ENCODE peak calls at places on chromosomes 12 and 14, in seven cellular contexts. R is lower lobe of right lung, V is HCT116, W is cardiac fibroblast, L is tibial artery, O is breast epithelium, Q is body of pancreas. Z is an unnamed sample.

GRCh38 chr12:119672194-119672593 is 4.3 kb downstream of the PRKAB1 start:
- DNase-seq in V (no peak), R (no peak), O (no peak), Q (no peak), W (no peak), L (no peak), Z (no peak)

GRCh38 chr14:101628471-101628966 is 67.2 kb downstream of the DIO3 start:
- DNase-seq in V (peak), Q (peak), R (peak), L (peak), O (peak), W (peak), Z (peak)

GRCh38 chr14:30820674-30821073 is 53.7 kb upstream of the COCH start:
- DNase-seq in L (no peak), O (no peak), W (no peak), V (no peak), Q (no peak), R (no peak), Z (no peak)

GRCh38 chr12:56699020-56699661 is 11.1 kb upstream of the PTGES3 start:
- DNase-seq in L (no peak), R (no peak), V (no peak), O (no peak), Q (no peak), W (peak), Z (no peak)

GRCh38 chr14:89504084-89504483 is 87.1 kb upstream of the FOXN3 start:
- DNase-seq in R (no peak), O (no peak), Q (no peak), W (no peak), V (no peak), L (no peak), Z (no peak)

GRCh38 chr14:71692496-71692895 is 239.7 kb upstream of the RGS6 start:
- DNase-seq in O (no peak), Q (no peak), W (peak), R (no peak), L (no peak), V (no peak), Z (no peak)

GRCh38 chr14:103738706-103739451 is 23.3 kb downstream of the ZFYVE21 start:
- DNase-seq in L (peak), W (no peak), V (no peak), O (no peak), Q (no peak), R (no peak), Z (no peak)

GRCh38 chr12:38154096-38155019 is 162.2 kb upstream of the ALG10B start:
- DNase-seq in Q (no peak), W (no peak), V (no peak), O (peak), R (no peak), L (peak), Z (no peak)

GRCh38 chr14:81519200-81519998 is 14.3 kb downstream of the SEL1L start:
- DNase-seq in L (no peak), O (no peak), R (no peak), W (peak), Q (no peak), V (no peak), Z (no peak)

GRCh38 chr14:104682107-104682593 is 7.3 kb upstream of the INF2 start:
- DNase-seq in V (no peak), Q (no peak), L (no peak), R (peak), O (no peak), W (peak), Z (no peak)

GRCh38 chr14:31265701-31266398 is 58.3 kb upstream of the HECTD1 start:
- DNase-seq in Q (peak), O (no peak), L (no peak), V (no peak), R (no peak), W (peak), Z (no peak)

GRCh38 chr12:66160704-66161103 is 9.1 kb downstream of the TMBIM4 start:
- DNase-seq in R (peak), W (no peak), L (no peak), Q (no peak), O (no peak), V (no peak), Z (no peak)

GRCh38 chr12:7099290-7099996 is 7.2 kb upstream of the C1R start:
- DNase-seq in L (peak), Q (no peak), O (no peak), W (no peak), R (no peak), V (no peak), Z (no peak)

GRCh38 chr12:98084950-98085349 is 430.4 kb upstream of the TMPO start:
- DNase-seq in O (no peak), V (no peak), W (no peak), L (no peak), Q (no peak), R (no peak), Z (no peak)

GRCh38 chr12:94305293-94305957 is 154.2 kb downstream of the CEP83 start:
- DNase-seq in V (no peak), W (peak), Q (no peak), L (no peak), R (no peak), O (no peak), Z (no peak)

GRCh38 chr14:65229431-65230286 is 127.3 kb upstream of the MAX start:
- DNase-seq in V (no peak), Q (peak), W (peak), R (peak), O (no peak), L (peak), Z (no peak)

GRCh38 chr12:33605776-33606175 is 166.2 kb upstream of the SYT10 start:
- DNase-seq in O (no peak), V (no peak), Q (no peak), W (no peak), L (no peak), R (no peak), Z (no peak)

GRCh38 chr12:121787063-121787774 is 6.3 kb downstream of the RHOF start:
- DNase-seq in W (no peak), R (no peak), V (no peak), Q (peak), O (no peak), L (no peak), Z (no peak)

GRCh38 chr14:98501335-98501734 is 770.7 kb downstream of the BCL11B start:
- DNase-seq in V (no peak), W (no peak), Q (no peak), R (no peak), O (no peak), L (no peak), Z (no peak)

GRCh38 chr14:101665478-101666078 is 95.9 kb upstream of the PPP2R5C start:
- DNase-seq in W (peak), Q (peak), L (no peak), R (no peak), V (peak), O (no peak), Z (peak)

GRCh38 chr12:124655317-124656213 is 88.2 kb upstream of the NCOR2 start:
- DNase-seq in V (no peak), L (peak), W (peak), O (peak), R (no peak), Q (peak), Z (no peak)

GRCh38 chr14:87241018-87241779 is 751.8 kb downstream of the GALC start:
- DNase-seq in W (no peak), V (no peak), L (no peak), Q (no peak), O (no peak), R (no peak), Z (no peak)

GRCh38 chr12:65999564-66000280 is 130.8 kb downstream of the LLPH start:
- DNase-seq in R (no peak), O (no peak), V (no peak), L (no peak), W (peak), Q (no peak), Z (no peak)

GRCh38 chr14:54683882-54684794 is 117.2 kb downstream of the SAMD4A start:
- DNase-seq in L (peak), R (no peak), W (peak), V (no peak), O (no peak), Q (no peak), Z (no peak)

GRCh38 chr12:89671469-89671868 is 37.2 kb downstream of the ATP2B1 start:
- DNase-seq in O (no peak), V (no peak), L (no peak), R (no peak), Q (no peak), W (peak), Z (no peak)

GRCh38 chr12:116199160-116199559 is 78.3 kb downstream of the MED13L start:
- DNase-seq in Q (no peak), L (no peak), V (no peak), W (no peak), R (no peak), O (no peak), Z (no peak)

GRCh38 chr12:32107376-32108267 is 975 bp downstream of the BICD1 start:
- DNase-seq in L (no peak), R (no peak), V (peak), Q (no peak), O (peak), W (peak), Z (peak)

GRCh38 chr12:111390894-111391293 is 14.8 kb upstream of the SH2B3 start:
- DNase-seq in Q (no peak), L (no peak), O (no peak), W (no peak), V (no peak), R (no peak), Z (no peak)

GRCh38 chr12:6323340-6323994 is 13.0 kb downstream of the PLEKHG6 start:
- DNase-seq in O (no peak), W (peak), Q (peak), V (peak), L (no peak), R (no peak), Z (peak)

GRCh38 chr14:81296263-81296923 is 75.6 kb upstream of the GTF2A1 start:
- DNase-seq in O (no peak), R (no peak), V (no peak), Q (no peak), W (no peak), L (no peak), Z (no peak)

DNA sequence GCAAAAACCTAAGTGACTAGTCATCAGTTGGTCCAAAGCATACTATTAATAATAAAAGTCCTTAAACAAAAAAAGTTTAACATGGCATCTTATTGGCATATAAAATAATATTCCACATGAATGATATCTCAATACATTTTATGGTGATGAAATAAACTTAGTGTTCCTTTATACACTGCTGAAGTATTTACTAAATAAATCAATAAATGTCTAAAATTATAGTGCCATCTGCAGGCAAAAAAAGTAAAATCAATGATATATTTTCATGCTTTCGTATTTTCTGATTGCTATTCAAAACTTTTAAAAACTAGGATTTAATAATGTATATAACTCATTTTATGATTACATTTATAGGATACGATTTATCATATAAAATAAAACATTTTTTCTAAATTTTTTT is 30.5 kb downstream of the PUS7L start:
- DNase-seq in W (no peak), V (no peak), Q (no peak), R (no peak), L (no peak), O (no peak), Z (no peak)
- TF ChIP-seq CTCF in W (peak), V (peak), Q (no peak), R (peak), L (no peak), O (no peak), Z (peak)

GRCh38 chr12:83823386-83824045 is 1089.1 kb downstream of the SLC6A15 start:
- DNase-seq in L (no peak), R (no peak), O (no peak), W (peak), Q (peak), V (peak), Z (peak)
- TF ChIP-seq CTCF in L (no peak), R (peak), O (no peak), W (no peak), Q (peak), V (peak), Z (peak)

GRCh38 chr12:14928946-14929345 is 9.4 kb downstream of the ERP27 start:
- DNase-seq in L (no peak), O (peak), Q (peak), W (peak), V (peak), R (no peak), Z (no peak)

GRCh38 chr12:14931791-14932560 is 6.4 kb downstream of the ERP27 start:
- DNase-seq in W (no peak), Q (no peak), L (no peak), R (no peak), V (no peak), O (no peak), Z (no peak)

GRCh38 chr12:14931359-14931758 is 7.0 kb downstream of the ERP27 start:
- DNase-seq in W (no peak), O (no peak), Q (no peak), V (no peak), L (no peak), R (no peak), Z (no peak)

GRCh38 chr12:14927267-14927666 is 11.1 kb downstream of the ERP27 start:
- DNase-seq in Q (no peak), V (no peak), R (no peak), W (no peak), O (no peak), L (no peak), Z (no peak)

GRCh38 chr12:14930299-14930698 is 8.0 kb downstream of the ERP27 start:
- DNase-seq in O (no peak), Q (no peak), V (no peak), R (no peak), L (no peak), W (peak), Z (no peak)
- TF ChIP-seq CTCF in O (no peak), Q (no peak), V (peak), R (no peak), L (peak), W (peak), Z (no peak)

GRCh38 chr12:63766498-63766897 is 13.2 kb upstream of the RXYLT1 start:
- DNase-seq in O (no peak), R (no peak), L (no peak), V (no peak), Q (no peak), W (no peak), Z (no peak)
- TF ChIP-seq CTCF in O (no peak), R (no peak), L (no peak), V (peak), Q (no peak), W (no peak), Z (peak)